ENCODE peak calls at places on chromosomes 4 and X, in eight cellular contexts. G, W, L, O, I, Z, S and K are unnamed samples.

GRCh38 chr4:4594531-4594930 is 52.7 kb upstream of the STX18 start:
- DNase-seq in G (no peak), W (no peak), L (no peak), O (no peak), I (no peak), Z (no peak), S (no peak), K (no peak)

GRCh38 chr4:149183638-149184037 is 632.0 kb downstream of the IQCM start:
- DNase-seq in G (no peak), W (no peak), L (no peak), O (no peak), I (no peak), Z (no peak), S (no peak), K (no peak)

GRCh38 chr4:70768301-70768948 is 46.7 kb downstream of the RUFY3 start:
- DNase-seq in G (no peak), W (no peak), L (no peak), O (peak; percentile 63), I (no peak), Z (no peak), S (peak; percentile 46), K (no peak)

GRCh38 chr4:60450054-60450453 is 750.1 kb upstream of the ADGRL3 start:
- DNase-seq in G (no peak), W (no peak), L (no peak), O (peak; percentile 6), I (no peak), Z (peak; percentile 5), S (no peak), K (no peak)

GRCh38 chr4:103074598-103075434 is 1.7 kb downstream of the SLC9B2 start:
- DNase-seq in G (no peak), W (no peak), L (no peak), O (peak; percentile 49), I (no peak), Z (peak; percentile 58), S (no peak), K (no peak)

GRCh38 chrX:83416273-83416672 is 91.8 kb upstream of the POU3F4 start:
- DNase-seq in G (no peak), W (no peak), L (no peak), O (peak; percentile 2), I (no peak), Z (peak; percentile 12), S (no peak), K (no peak)

GRCh38 chr4:37967749-37968148 is 7.6 kb downstream of the PTTG2 start:
- DNase-seq in G (no peak), W (no peak), L (no peak), O (peak; percentile 54), I (no peak), Z (no peak), S (peak; percentile 4), K (no peak)

GRCh38 chr4:15681067-15681371 is 608 bp upstream of the FAM200B start:
- DNase-seq in G (no peak), W (no peak), L (no peak), O (no peak), I (no peak), Z (no peak), S (no peak), K (no peak)

GRCh38 chr4:168483786-168484185 is 3.5 kb upstream of the DDX60L start:
- DNase-seq in G (no peak), W (no peak), L (no peak), O (peak; percentile 85), I (no peak), Z (no peak), S (peak; percentile 82), K (no peak)

GRCh38 chr4:36088542-36088941 is 155.8 kb downstream of the ARAP2 start:
- DNase-seq in G (no peak), W (no peak), L (no peak), O (no peak), I (no peak), Z (no peak), S (no peak), K (no peak)

GRCh38 chrX:39577206-39577605 is 520.6 kb downstream of the BCOR start:
- DNase-seq in G (no peak), W (no peak), L (no peak), O (peak; percentile 5), I (no peak), Z (no peak), S (peak; percentile 4), K (no peak)

GRCh38 chrX:115560978-115561604 is at the start of gene PLS3:
- DNase-seq in G (peak; percentile 89), W (no peak), L (peak; percentile 7), O (peak; percentile 88), I (no peak), Z (no peak), S (peak; percentile 87), K (no peak)

GRCh38 chrX:94977562-94977961 is 1303.6 kb downstream of the FAM133A start:
- DNase-seq in G (no peak), W (no peak), L (no peak), O (no peak), I (no peak), Z (no peak), S (no peak), K (no peak)

GRCh38 chr4:75876218-75876617 is 26.0 kb downstream of the PPEF2 start:
- DNase-seq in G (no peak), W (no peak), L (no peak), O (no peak), I (no peak), Z (no peak), S (no peak), K (no peak)

GRCh38 chrX:107935200-107935599 is 47.0 kb downstream of the TEX13B start:
- DNase-seq in G (no peak), W (no peak), L (no peak), O (peak; percentile 61), I (no peak), Z (no peak), S (peak; percentile 10), K (no peak)

GRCh38 chrX:21770631-21771321 is 12.9 kb upstream of the SMPX start:
- DNase-seq in G (no peak), W (no peak), L (no peak), O (no peak), I (no peak), Z (no peak), S (no peak), K (peak; percentile 2)

GRCh38 chr4:78862314-78862737 is 76.9 kb downstream of the PAQR3 start:
- DNase-seq in G (no peak), W (no peak), L (no peak), O (no peak), I (no peak), Z (no peak), S (no peak), K (no peak)

GRCh38 chr4:54107951-54108740 is 8.2 kb downstream of the GSX2 start:
- DNase-seq in G (no peak), W (no peak), L (no peak), O (no peak), I (no peak), Z (no peak), S (no peak), K (no peak)

GRCh38 chrX:37380920-37381319 is 31.8 kb downstream of the PRRG1 start:
- DNase-seq in G (peak; percentile 2), W (no peak), L (no peak), O (peak; percentile 78), I (no peak), Z (no peak), S (peak; percentile 43), K (no peak)

GRCh38 chr4:30434656-30435055 is 285.5 kb upstream of the PCDH7 start:
- DNase-seq in G (no peak), W (no peak), L (no peak), O (no peak), I (no peak), Z (no peak), S (peak; percentile 1), K (no peak)

GRCh38 chrX:42778096-42778495 is at the start of gene PPP1R2C:
- DNase-seq in G (no peak), W (no peak), L (no peak), O (no peak), I (no peak), Z (no peak), S (no peak), K (no peak)

GRCh38 chr4:141352775-141353544 is 132.3 kb downstream of the ZNF330 start:
- DNase-seq in G (no peak), W (peak; percentile 12), L (no peak), O (peak; percentile 85), I (no peak), Z (peak; percentile 71), S (peak; percentile 85), K (peak; percentile 54)

GRCh38 chr4:8644966-8645752 is 52.6 kb downstream of the CPZ start:
- DNase-seq in G (no peak), W (no peak), L (no peak), O (no peak), I (no peak), Z (no peak), S (no peak), K (no peak)

GRCh38 chrX:19624754-19625153 is 109.4 kb upstream of the MAP3K15 start:
- DNase-seq in G (no peak), W (no peak), L (no peak), O (peak; percentile 21), I (no peak), Z (no peak), S (no peak), K (no peak)

GRCh38 chr4:184408021-184408710 is 66.2 kb downstream of the IRF2 start:
- DNase-seq in G (no peak), W (no peak), L (no peak), O (peak; percentile 87), I (no peak), Z (no peak), S (peak; percentile 66), K (no peak)

GRCh38 chr4:14827111-14827510 is 175.2 kb upstream of the CPEB2 start:
- DNase-seq in G (no peak), W (no peak), L (no peak), O (peak; percentile 27), I (no peak), Z (no peak), S (peak; percentile 46), K (no peak)

GRCh38 chrX:33330798-33331197 is 119.4 kb upstream of the DMD start:
- DNase-seq in G (no peak), W (no peak), L (no peak), O (peak; percentile 49), I (no peak), Z (no peak), S (no peak), K (no peak)

GRCh38 chrX:18946157-18946556 is 37.8 kb downstream of the PHKA2 start:
- DNase-seq in G (no peak), W (no peak), L (no peak), O (no peak), I (no peak), Z (no peak), S (peak; percentile 11), K (no peak)